ENCODE peak calls at places on chromosomes 16 and 17, in six cellular contexts. S is NCI-H1105 treated with DMSO at 0.1 percent for 48 hours; A is NCI-H460; V is stimulated activated CD4-positive, alpha-beta T cell treated with anti-CD3 and anti-CD28 coated beads, Interleukin-4, amount 100 ng/mL, for 24 hours; K is left ventricle myocardium inferior; P is uterus. U is an unnamed sample.

GRCh38 chr17:47275245-47275984 is 21.8 kb downstream of the ITGB3 start:
- DNase-seq in S (no peak), A (no peak), V (no peak), K (peak; percentile 93), P (peak; percentile 96), U (no peak)

GRCh38 chr16:30700971-30701370 is 2.0 kb downstream of the SRCAP start:
- DNase-seq in S (no peak), A (no peak), V (no peak), K (no peak), P (no peak), U (no peak)

GRCh38 chr17:81990836-81991683 is 13.6 kb downstream of the ASPSCR1 start:
- DNase-seq in S (no peak), A (no peak), V (no peak), K (no peak), P (no peak), U (no peak)

GRCh38 chr17:63984651-63985386 is 12.1 kb upstream of the SCN4A start:
- DNase-seq in S (no peak), A (no peak), V (peak; percentile 51), K (no peak), P (no peak), U (no peak)

GRCh38 chr17:39209317-39210092 is 9.4 kb downstream of the RPL19 start:
- DNase-seq in S (no peak), A (no peak), V (peak; percentile 74), K (peak; percentile 69), P (peak; percentile 79), U (no peak)

GRCh38 chr17:9729034-9729650 is 62.2 kb downstream of the DHRS7C start:
- DNase-seq in S (peak; percentile 53), A (peak; percentile 90), V (no peak), K (no peak), P (no peak), U (no peak)

GRCh38 chr16:19245326-19245925 is 40.1 kb upstream of the CLEC19A start:
- DNase-seq in S (peak; percentile 88), A (no peak), V (no peak), K (no peak), P (no peak), U (no peak)

GRCh38 chr17:78356163-78356713 is 3.6 kb downstream of the SOCS3 start:
- DNase-seq in S (no peak), A (peak; percentile 72), V (peak; percentile 94), K (no peak), P (no peak), U (no peak)

GRCh38 chr17:17420561-17421269 is 56.1 kb upstream of the MED9 start:
- DNase-seq in S (no peak), A (no peak), V (no peak), K (peak; percentile 85), P (peak; percentile 32), U (no peak)

GRCh38 chr17:68238488-68238887 is 9.4 kb upstream of the AMZ2 start:
- DNase-seq in S (no peak), A (no peak), V (no peak), K (no peak), P (no peak), U (no peak)

GRCh38 chr17:494601-495195 is 142.1 kb upstream of the RPH3AL start:
- DNase-seq in S (no peak), A (no peak), V (no peak), K (no peak), P (no peak), U (no peak)

GRCh38 chr17:4853195-4853762 is 20.1 kb downstream of the MINK1 start:
- DNase-seq in S (no peak), A (no peak), V (no peak), K (no peak), P (no peak), U (no peak)

GRCh38 chr17:71511266-71511995 is 609.4 kb upstream of the SOX9 start:
- DNase-seq in S (no peak), A (no peak), V (no peak), K (no peak), P (no peak), U (no peak)

U was measured in C1 segment of cervical spinal cord.